ENCODE peak calls at places on chromosomes 5 and 9, in seven cellular contexts. Z is WTC11; V is GM23248; J is NAMALWA; G is mucosa of gallbladder; Y is stimulated activated CD4-positive, alpha-beta T cell treated with anti-CD3 and anti-CD28 coated beads, Interleukin-2, amount 100 ng/mL, for 24 hours; X is HEK293T. D is an unnamed sample.
A peak's percentile ranks its signal among the peaks of the same experiment; 100 is the strongest.

GRCh38 chr9:131320031-131320685 is 30.6 kb downstream of the PLPP7 start:
- DNase-seq in V (no peak), Y (no peak), G (no peak), J (no peak), Z (no peak), X (no peak), D (no peak)

GRCh38 chr9:136282272-136282861 is 21.5 kb downstream of the CCDC187 start:
- DNase-seq in Y (no peak), G (no peak), V (no peak), Z (no peak), X (no peak), J (peak; percentile 83), D (no peak)

GRCh38 chr5:158421329-158421728 is 562.4 kb upstream of the CLINT1 start:
- DNase-seq in X (no peak), V (no peak), Z (no peak), J (peak; percentile 60), Y (no peak), G (no peak), D (no peak)

GRCh38 chr5:149667084-149667826 is 62.9 kb upstream of the PPARGC1B start:
- DNase-seq in Y (peak; percentile 29), G (no peak), Z (peak; percentile 44), J (peak; percentile 75), X (peak; percentile 57), V (peak; percentile 27), D (no peak)

GRCh38 chr9:27292646-27293045 is 4.3 kb downstream of the EQTN start:
- DNase-seq in Y (no peak), Z (no peak), V (peak; percentile 81), G (no peak), X (no peak), J (no peak), D (no peak)

GRCh38 chr5:154395407-154396106 is 50.2 kb upstream of the SAP30L start:
- DNase-seq in G (peak; percentile 77), Y (no peak), J (peak; percentile 73), V (no peak), Z (peak; percentile 67), X (no peak), D (no peak)

GRCh38 chr9:95261890-95262289 is 55.6 kb downstream of the FANCC start:
- DNase-seq in J (no peak), V (peak; percentile 13), Z (no peak), Y (no peak), G (no peak), X (no peak), D (no peak)

GRCh38 chr9:2984481-2984880 is 140.6 kb upstream of the PUM3 start:
- DNase-seq in Y (no peak), Z (no peak), V (no peak), G (no peak), X (no peak), J (no peak), D (no peak)

GRCh38 chr5:84550222-84550621 is 165.5 kb upstream of the EDIL3 start:
- DNase-seq in Z (no peak), J (no peak), V (no peak), Y (no peak), X (no peak), G (no peak), D (no peak)

GRCh38 chr9:129333613-129333960 is 155.5 kb upstream of the IER5L start:
- DNase-seq in V (no peak), J (no peak), Z (peak; percentile 47), X (no peak), G (no peak), Y (no peak), D (no peak)

GRCh38 chr9:127567119-127567897 is 44.8 kb upstream of the STXBP1 start:
- DNase-seq in Z (no peak), J (no peak), Y (no peak), G (peak; percentile 63), X (no peak), V (peak; percentile 70), D (peak; percentile 39)

GRCh38 chr5:139561655-139562451 is 714 bp downstream of the UBE2D2 start:
- DNase-seq in G (peak; percentile 32), Y (no peak), X (peak; percentile 48), V (peak; percentile 73), Z (peak; percentile 56), J (peak; percentile 62), D (peak; percentile 64)

GRCh38 chr5:72947523-72947922 is 8.3 kb upstream of the FCHO2 start:
- DNase-seq in V (no peak), Y (no peak), Z (no peak), X (no peak), J (no peak), G (no peak), D (no peak)

GRCh38 chr5:172680921-172681320 is 39.9 kb downstream of the NEURL1B start:
- DNase-seq in Y (no peak), V (no peak), J (peak; percentile 55), G (no peak), X (no peak), Z (no peak), D (no peak)

GRCh38 chr5:98468188-98468869 is 305.1 kb upstream of the RGMB start:
- DNase-seq in Z (no peak), V (peak; percentile 90), Y (no peak), G (no peak), J (no peak), X (no peak), D (no peak)

GRCh38 chr5:96256795-96257470 is 176.1 kb downstream of the PCSK1 start:
- DNase-seq in J (peak; percentile 64), X (peak; percentile 11), G (no peak), Y (no peak), V (peak; percentile 94), Z (no peak), D (peak; percentile 82)

GRCh38 chr9:85202596-85202995 is 533.1 kb downstream of the NTRK2 start:
- DNase-seq in G (no peak), Y (no peak), J (no peak), V (no peak), X (no peak), Z (no peak), D (no peak)

GRCh38 chr5:10303699-10304170 is 4.0 kb downstream of the CMBL start:
- DNase-seq in X (no peak), G (no peak), J (no peak), Y (no peak), V (no peak), Z (no peak), D (no peak)

D was measured in glutamatergic neuron.